ENCODE peak calls at places on chromosomes 3 and 15, in nine cellular contexts. H is glutamatergic neuron, Y is fibroblast of pulmonary artery, E is body of pancreas, U is progenitor cell of endocrine pancreas, G is nephron progenitor cell, K is esophagus squamous epithelium, Q is fibroblast of mammary gland, R is adrenal gland. M is an unnamed sample.

GRCh38 chr3:179833294-179833693 is 180.5 kb downstream of the USP13 start:
- DNase-seq in U (no peak), Q (no peak), K (no peak), Y (no peak), E (no peak), H (no peak), R (no peak), G (no peak), M (no peak)

GRCh38 chr3:125585595-125586223 is 9.6 kb downstream of the OSBPL11 start:
- DNase-seq in H (peak), R (peak), Q (peak), G (peak), U (peak), E (peak), K (no peak), Y (peak), M (no peak)

GRCh38 chr3:137035631-137036030 is 77.8 kb downstream of the IL20RB start:
- DNase-seq in E (no peak), Q (peak), U (no peak), G (no peak), H (no peak), R (no peak), Y (peak), K (no peak), M (no peak)

GRCh38 chr15:68389936-68390790 is 41.8 kb downstream of the ITGA11 start:
- DNase-seq in U (no peak), Q (peak), E (no peak), G (no peak), H (no peak), K (no peak), R (no peak), Y (peak), M (no peak)

GRCh38 chr3:94106268-94106667 is 43.4 kb downstream of the NSUN3 start:
- DNase-seq in U (no peak), K (no peak), H (no peak), G (no peak), R (no peak), Q (no peak), E (no peak), Y (no peak), M (no peak)

GRCh38 chr3:130939753-130940152 is 45.9 kb downstream of the ATP2C1 start:
- DNase-seq in U (no peak), E (no peak), H (no peak), G (no peak), R (no peak), K (no peak), Y (peak), Q (no peak), M (no peak)

GRCh38 chr3:188164248-188164687 is 10.3 kb downstream of the LPP start:
- DNase-seq in G (no peak), H (no peak), U (no peak), K (no peak), Q (no peak), R (no peak), E (no peak), Y (no peak), M (no peak)

GRCh38 chr3:125120370-125121122 is 64.7 kb upstream of the HEG1 start:
- DNase-seq in G (peak), H (peak), E (no peak), U (no peak), Y (peak), Q (no peak), K (no peak), R (no peak), M (no peak)

GRCh38 chr3:71542548-71543370 is 40.8 kb downstream of the FOXP1 start:
- DNase-seq in Q (peak), H (peak), G (peak), Y (peak), K (peak), E (peak), U (no peak), R (peak), M (no peak)

GRCh38 chr3:78872195-78872594 is 895.6 kb downstream of the ROBO1 start:
- DNase-seq in R (peak), Q (no peak), K (no peak), E (no peak), Y (peak), G (no peak), U (no peak), H (peak), M (no peak)

GRCh38 chr3:158532099-158532734 is 38.8 kb upstream of the MLF1 start:
- DNase-seq in Q (peak), U (no peak), H (no peak), K (no peak), G (peak), Y (peak), E (no peak), R (peak), M (no peak)

GRCh38 chr15:48059786-48060185 is 61.0 kb upstream of the SLC24A5 start:
- DNase-seq in R (peak), K (no peak), H (no peak), G (peak), Y (peak), U (no peak), E (peak), Q (no peak), M (no peak)

GRCh38 chr15:49412821-49413220 is 10.2 kb upstream of the FGF7 start:
- DNase-seq in R (no peak), U (no peak), K (no peak), Q (no peak), G (no peak), H (no peak), E (no peak), Y (no peak), M (no peak)

GRCh38 chr3:179136195-179136594 is 12.0 kb upstream of the PIK3CA start:
- DNase-seq in R (no peak), Q (no peak), H (no peak), K (no peak), E (no peak), G (no peak), Y (no peak), U (no peak), M (no peak)

GRCh38 chr3:56826831-56827722 is 25.3 kb upstream of the ARHGEF3 start:
- DNase-seq in R (no peak), H (no peak), G (no peak), E (no peak), U (no peak), Q (peak), Y (peak), K (no peak), M (no peak)

GRCh38 chr15:31839388-31839787 is 190.9 kb upstream of the CHRNA7 start:
- DNase-seq in Y (no peak), G (no peak), K (no peak), E (no peak), R (no peak), U (no peak), Q (no peak), H (no peak), M (no peak)

GRCh38 chr3:10008588-10009344 is 17.5 kb upstream of the FANCD2 start:
- DNase-seq in G (peak), H (peak), R (peak), E (peak), Y (peak), K (no peak), U (peak), Q (peak), M (no peak)

GRCh38 chr3:27049792-27050191 is 319.4 kb downstream of the NEK10 start:
- DNase-seq in Y (no peak), R (no peak), Q (no peak), K (no peak), G (no peak), H (no peak), E (no peak), U (no peak), M (no peak)

GRCh38 chr3:150703756-150704344 is at the start of gene ERICH6:
- DNase-seq in E (peak), K (peak), H (peak), Q (peak), R (peak), G (peak), U (peak), Y (peak), M (peak)
- TF ChIP-seq CTCF in E (no peak), K (no peak), H (no peak), Q (no peak), R (peak), G (no peak), U (peak), Y (no peak), M (no peak)

GRCh38 chr15:96165775-96166174 is 164.7 kb upstream of the NR2F2 start:
- DNase-seq in E (no peak), K (no peak), U (no peak), H (no peak), G (no peak), Y (no peak), R (no peak), Q (no peak), M (no peak)

GRCh38 chr15:96166223-96167200 is 164.0 kb upstream of the NR2F2 start:
- DNase-seq in Y (no peak), Q (no peak), H (no peak), E (no peak), R (no peak), G (peak), K (no peak), U (no peak), M (no peak)

GRCh38 chr15:96170616-96171270 is 159.8 kb upstream of the NR2F2 start:
- DNase-seq in K (no peak), U (no peak), R (no peak), H (no peak), Q (no peak), Y (no peak), G (no peak), E (no peak), M (no peak)

GRCh38 chr15:96171842-96172241 is 158.7 kb upstream of the NR2F2 start:
- DNase-seq in G (peak), H (no peak), Y (peak), U (peak), K (no peak), R (no peak), E (no peak), Q (no peak), M (no peak)

DNA sequence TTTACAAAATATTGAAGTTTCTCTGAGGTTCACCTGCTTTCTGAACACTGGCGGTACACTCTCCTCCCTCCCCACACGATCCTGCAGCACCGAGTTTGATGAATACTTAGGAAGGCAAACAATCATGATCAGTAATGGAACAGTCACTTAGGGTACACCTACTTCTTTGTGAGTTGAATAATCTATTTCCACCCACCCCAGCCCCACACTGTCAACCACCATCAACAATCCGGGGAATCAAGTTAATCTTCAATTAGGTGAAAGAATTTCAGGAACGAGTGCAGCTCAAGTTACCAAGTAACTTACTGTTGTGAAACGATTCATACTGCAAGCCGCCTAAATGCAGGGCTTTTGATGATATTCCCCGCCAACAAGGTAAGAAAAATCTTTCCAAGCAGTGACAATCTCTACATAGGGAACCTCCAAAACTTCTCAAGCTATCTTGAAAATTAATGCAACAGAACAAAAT is 159.2 kb upstream of the NR2F2 start:
- DNase-seq in K (no peak), Y (no peak), R (no peak), E (peak), H (no peak), U (no peak), G (no peak), Q (no peak), M (no peak)
- TF ChIP-seq CTCF in K (no peak), Y (no peak), R (no peak), E (no peak), H (no peak), U (no peak), G (no peak), Q (no peak), M (no peak)

GRCh38 chr15:80662756-80663553 is 32.2 kb upstream of the ABHD17C start:
- DNase-seq in R (no peak), H (no peak), G (no peak), E (no peak), Q (no peak), U (no peak), K (no peak), Y (no peak), M (no peak)

GRCh38 chr15:80665151-80665550 is 30.0 kb upstream of the ABHD17C start:
- DNase-seq in G (no peak), Y (no peak), E (no peak), U (no peak), R (no peak), K (no peak), H (no peak), Q (no peak), M (no peak)

GRCh38 chr15:80662129-80662528 is 33.0 kb upstream of the ABHD17C start:
- DNase-seq in Q (peak), G (no peak), E (no peak), U (no peak), K (no peak), H (no peak), R (no peak), Y (no peak), M (no peak)

GRCh38 chr15:80659375-80659774 is 35.7 kb upstream of the ABHD17C start:
- DNase-seq in H (no peak), Y (no peak), E (no peak), R (no peak), G (no peak), U (no peak), Q (peak), K (no peak), M (no peak)

GRCh38 chr15:80660114-80660513 is 35.0 kb upstream of the ABHD17C start:
- DNase-seq in U (peak), K (no peak), H (peak), Y (peak), Q (peak), E (peak), R (peak), G (peak), M (no peak)
- TF ChIP-seq CTCF in U (peak), K (no peak), H (peak), Y (peak), Q (peak), E (no peak), R (peak), G (peak), M (peak)

GRCh38 chr3:31639828-31640227 is 107.1 kb downstream of the STT3B start:
- DNase-seq in E (no peak), G (no peak), Y (no peak), K (no peak), R (no peak), U (no peak), Q (no peak), H (no peak), M (no peak)
- TF ChIP-seq CTCF in E (no peak), G (no peak), Y (no peak), K (no peak), R (no peak), U (no peak), Q (no peak), H (no peak), M (no peak)

DNA sequence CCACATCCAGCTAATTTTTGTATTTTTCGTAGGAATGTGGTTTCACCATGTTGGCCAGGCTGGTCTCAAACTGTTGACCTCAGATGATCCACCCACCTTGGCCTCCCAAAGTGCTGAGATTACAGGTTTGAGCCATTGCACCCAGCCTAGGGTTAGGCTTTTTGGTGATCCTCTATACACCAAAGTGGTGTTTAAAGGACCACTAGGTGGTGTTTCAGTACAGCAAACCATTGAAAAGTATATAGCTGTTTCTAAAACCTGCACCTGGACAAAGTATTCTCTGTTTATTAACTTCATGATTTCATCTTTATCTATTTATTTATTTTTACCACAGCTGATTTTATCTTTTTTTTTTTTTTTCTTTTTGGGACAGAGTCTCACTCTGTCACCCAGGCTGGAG is 68.4 kb downstream of the MINDY2 start:
- DNase-seq in G (no peak), Q (peak), K (no peak), Y (peak), U (no peak), H (no peak), R (no peak), E (no peak), M (no peak)
- TF ChIP-seq CTCF in G (no peak), Q (peak), K (no peak), Y (peak), U (peak), H (no peak), R (peak), E (no peak), M (peak)

DNA sequence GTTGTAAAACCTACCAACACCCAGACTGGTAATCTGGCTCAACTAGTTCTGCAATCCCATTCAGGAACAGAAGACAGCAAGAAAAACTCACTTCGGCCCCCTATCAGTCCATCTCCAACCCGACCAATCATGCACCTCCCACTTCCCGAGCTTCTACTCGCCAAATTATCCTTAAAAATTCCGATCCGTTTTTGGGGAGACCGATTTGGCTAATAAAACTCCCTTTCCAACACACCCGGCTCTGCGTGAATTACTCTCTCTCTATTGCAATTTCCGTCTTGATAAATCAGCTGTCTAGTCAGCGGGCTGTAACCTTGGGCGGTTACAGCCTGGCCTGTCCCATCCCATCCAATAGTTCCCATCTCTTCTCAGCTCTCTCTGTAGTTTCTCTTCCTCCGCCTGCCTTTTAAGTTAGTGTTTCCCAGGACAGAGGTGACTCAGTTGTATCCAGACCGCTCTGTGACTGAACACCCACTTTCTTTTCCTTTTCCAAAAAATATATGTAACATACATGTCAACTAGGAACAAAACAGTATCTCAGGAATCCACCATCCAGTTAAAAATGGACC is 780 bp upstream of the ACAD9 start:
- DNase-seq in H (no peak), Q (peak), G (no peak), U (no peak), E (no peak), R (peak), Y (peak), K (no peak), M (no peak)
- TF ChIP-seq CTCF in H (no peak), Q (no peak), G (no peak), U (no peak), E (no peak), R (no peak), Y (no peak), K (no peak), M (no peak)

M was measured in D721Med.